ENCODE peak calls at places on chromosomes 12 and 14, in six cellular contexts. W is fibroblast of lung; D is naive thymus-derived CD4-positive, alpha-beta T cell; C is right cardiac atrium; S is dorsolateral prefrontal cortex; Q is BJ. Z is an unnamed sample.
A peak's percentile ranks its signal among the peaks of the same experiment; 100 is the strongest.

GRCh38 chr12:30694971-30695326 is 720 bp downstream of the IPO8 start:
- DNase-seq in D (peak; percentile 13), C (peak; percentile 27), S (peak; percentile 49), Q (no peak), W (peak; percentile 36), Z (no peak)

GRCh38 chr12:5514545-5514944 is 82.6 kb downstream of the NTF3 start:
- DNase-seq in Q (no peak), D (no peak), S (no peak), C (no peak), W (no peak), Z (no peak)

GRCh38 chr14:104982548-104983230 is 2.9 kb upstream of the CLBA1 start:
- DNase-seq in W (no peak), C (no peak), D (no peak), S (no peak), Q (no peak), Z (no peak)

GRCh38 chr12:95790025-95790911 is at the start of gene NTN4:
- DNase-seq in Q (no peak), S (no peak), W (no peak), D (peak; percentile 8), C (peak; percentile 67), Z (no peak)

GRCh38 chr12:9039397-9039977 is 50.1 kb downstream of the KLRG1 start:
- DNase-seq in C (no peak), Q (no peak), W (peak; percentile 59), D (peak; percentile 67), S (no peak), Z (no peak)

GRCh38 chr12:25328082-25328712 is 77.5 kb upstream of the KRAS start:
- DNase-seq in Q (no peak), W (peak; percentile 65), C (no peak), D (no peak), S (no peak), Z (peak; percentile 61)

GRCh38 chr12:113479578-113480335 is 8.1 kb upstream of the LHX5 start:
- DNase-seq in W (peak; percentile 34), Q (no peak), D (peak; percentile 16), C (no peak), S (no peak), Z (peak; percentile 7)

GRCh38 chr14:52862652-52863338 is 71.4 kb upstream of the GNPNAT1 start:
- DNase-seq in S (no peak), W (peak; percentile 88), Q (no peak), C (no peak), D (no peak), Z (no peak)

GRCh38 chr12:4141344-4142270 is 132.0 kb upstream of the CCND2 start:
- DNase-seq in Q (no peak), W (no peak), D (no peak), S (no peak), C (no peak), Z (no peak)

GRCh38 chr12:91180577-91180976 is 2.0 kb downstream of the DCN start:
- DNase-seq in C (no peak), S (no peak), D (no peak), Q (peak; percentile 89), W (peak; percentile 90), Z (no peak)

GRCh38 chr12:131133994-131134393 is 180.3 kb downstream of the ADGRD1 start:
- DNase-seq in S (no peak), Q (no peak), W (no peak), D (no peak), C (no peak), Z (no peak)

GRCh38 chr14:60215127-60215444 is 33.9 kb upstream of the PPM1A start:
- DNase-seq in Q (no peak), C (no peak), S (no peak), D (no peak), W (no peak), Z (no peak)

GRCh38 chr12:58248599-58248998 is 307.2 kb downstream of the ATP23 start:
- DNase-seq in W (no peak), Q (no peak), S (no peak), D (no peak), C (no peak), Z (no peak)

GRCh38 chr12:112606611-112607366 is 184.8 kb upstream of the RPH3A start:
- DNase-seq in C (no peak), S (no peak), D (no peak), Q (no peak), W (no peak), Z (no peak)

GRCh38 chr12:40770781-40771180 is 78.5 kb downstream of the CNTN1 start:
- DNase-seq in D (no peak), Q (no peak), C (no peak), S (no peak), W (no peak), Z (no peak)

GRCh38 chr12:76085159-76085868 is 829 bp upstream of the NAP1L1 start:
- DNase-seq in W (no peak), Q (no peak), S (no peak), C (no peak), D (peak; percentile 31), Z (no peak)

GRCh38 chr12:124622764-124623163 is 55.4 kb upstream of the NCOR2 start:
- DNase-seq in S (no peak), C (no peak), Q (no peak), W (no peak), D (no peak), Z (no peak)
- H3K27me3 ChIP-seq in S (no peaks in the 10 kb centered on the region), C (no peaks in the 10 kb centered on the region), Q (no peaks in the 10 kb centered on the region), W (peaks cover 5% of the 10 kb centered on the region), D (no peaks in the 10 kb centered on the region), Z (peaks cover 4% of the 10 kb centered on the region)

GRCh38 chr12:32273063-32273521 is 126.3 kb upstream of the FGD4 start:
- DNase-seq in Q (no peak), S (no peak), W (peak; percentile 56), C (no peak), D (peak; percentile 21), Z (no peak)
- H3K4me3 ChIP-seq in Q (no peak overlapping the region), S (no peak overlapping the region), W (no peak overlapping the region), C (no peak overlapping the region), D (peak overlapping the region; percentile 3), Z (no peak overlapping the region)

DNA sequence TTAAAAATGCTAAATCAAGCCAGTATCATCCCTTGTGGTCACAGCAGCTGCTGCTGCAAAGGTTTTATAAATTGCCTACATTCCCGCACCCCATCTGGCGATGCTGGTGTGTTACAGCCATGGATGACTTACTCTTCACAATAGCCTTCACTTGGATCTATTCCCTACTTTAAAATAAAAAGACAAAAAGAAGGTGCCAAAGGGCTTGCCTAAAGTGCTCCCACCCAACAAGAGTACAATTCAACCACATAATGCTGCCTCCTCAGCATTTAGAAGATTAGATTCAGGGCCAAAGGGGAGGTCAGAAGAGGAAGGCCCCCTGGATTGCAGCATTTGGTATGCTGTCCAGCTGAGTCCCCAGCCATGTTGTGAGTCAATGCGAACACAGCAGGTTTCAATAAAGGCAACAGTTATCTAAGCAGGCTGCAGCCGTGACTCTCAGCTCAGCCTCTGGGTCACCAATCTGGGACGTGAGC is 176.1 kb downstream of the DAD1 start:
- DNase-seq in W (no peak), D (no peak), C (no peak), Q (no peak), S (no peak), Z (no peak)
- H3K27me3 ChIP-seq in W (peaks cover 2% of the 10 kb centered on the region), D (no peaks in the 10 kb centered on the region), C (no peaks in the 10 kb centered on the region), Q (no peaks in the 10 kb centered on the region), S (no peaks in the 10 kb centered on the region), Z (no peaks in the 10 kb centered on the region)

GRCh38 chr14:21024668-21025373 is at the start of gene NDRG2:
- DNase-seq in S (peak; percentile 72), W (no peak), D (peak; percentile 66), Q (no peak), C (peak; percentile 83), Z (no peak)

GRCh38 chr14:21023817-21024667 is 819 bp downstream of the NDRG2 start:
- DNase-seq in Q (no peak), W (no peak), S (no peak), C (no peak), D (peak; percentile 16), Z (no peak)

GRCh38 chr14:21025374-21026151 is 702 bp upstream of the NDRG2 start:
- DNase-seq in C (peak; percentile 87), W (no peak), S (peak; percentile 87), D (no peak), Q (no peak), Z (no peak)

GRCh38 chr14:21026988-21027315 is 2.1 kb upstream of the NDRG2 start:
- DNase-seq in S (no peak), Q (no peak), W (no peak), C (peak; percentile 61), D (no peak), Z (no peak)

DNA sequence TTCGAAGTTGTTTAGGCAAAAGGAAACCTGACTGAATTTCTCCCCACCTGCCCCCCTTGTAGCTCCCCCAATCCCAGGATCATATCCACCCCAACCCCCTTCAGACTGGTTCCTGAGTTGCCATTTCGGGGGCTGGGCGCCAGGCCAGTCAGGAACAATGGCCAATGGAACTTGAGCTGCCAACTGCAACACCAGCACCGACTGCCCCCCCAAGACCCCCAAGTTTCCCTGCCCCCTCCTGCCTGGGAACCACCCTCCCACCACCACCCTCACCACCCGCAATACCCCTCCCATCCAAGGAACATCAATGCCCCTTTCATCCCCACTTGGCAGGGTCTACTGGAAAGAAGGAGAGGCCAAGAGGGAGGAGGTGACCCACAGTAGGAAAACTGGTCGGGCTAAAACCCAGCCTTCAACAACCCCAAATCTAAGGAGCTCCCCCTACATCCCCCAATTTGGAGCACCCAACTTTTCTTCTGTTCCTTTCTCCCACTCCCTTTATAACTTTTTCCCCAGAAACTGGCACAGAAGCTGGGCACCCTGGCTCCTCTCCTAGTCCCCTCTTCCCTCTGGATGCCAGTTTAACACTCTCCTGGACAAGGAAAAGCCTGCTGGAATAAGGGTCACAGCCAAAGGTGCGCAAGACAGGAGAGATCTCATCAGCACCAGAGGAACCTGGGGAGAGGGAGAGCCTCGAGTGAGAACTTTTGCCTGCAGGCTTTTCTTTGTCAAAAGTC is 1.6 kb upstream of the NDRG2 start:
- DNase-seq in Q (no peak), W (no peak), C (no peak), S (peak; percentile 82), D (no peak), Z (no peak)
- H3K4me3 ChIP-seq in Q (no peak overlapping the region), W (no peak overlapping the region), C (no peak overlapping the region), S (peak overlapping the region; percentile 82), D (no peak overlapping the region), Z (no peak overlapping the region)

GRCh38 chr12:63410197-63410596 is 258.1 kb downstream of the DPY19L2 start:
- DNase-seq in D (no peak), Q (no peak), W (no peak), S (no peak), C (no peak), Z (no peak)
- H3K27me3 ChIP-seq in D (no peaks in the 10 kb centered on the region), Q (no peaks in the 10 kb centered on the region), W (no peaks in the 10 kb centered on the region), S (no peaks in the 10 kb centered on the region), C (no peaks in the 10 kb centered on the region), Z (no peaks in the 10 kb centered on the region)

GRCh38 chr12:57016348-57016747 is at the start of gene TAC3:
- DNase-seq in C (no peak), D (no peak), Q (no peak), W (no peak), S (no peak), Z (no peak)
- H3K4me3 ChIP-seq in C (no peak within 1 kb of the TSS), D (no peak within 1 kb of the TSS), Q (no peak within 1 kb of the TSS), W (no peak within 1 kb of the TSS), S (no peak within 1 kb of the TSS), Z (no peak within 1 kb of the TSS)

GRCh38 chr12:7362734-7363133 is 58.9 kb downstream of the ACSM4 start:
- DNase-seq in W (no peak), D (no peak), S (no peak), C (no peak), Q (no peak), Z (no peak)

DNA sequence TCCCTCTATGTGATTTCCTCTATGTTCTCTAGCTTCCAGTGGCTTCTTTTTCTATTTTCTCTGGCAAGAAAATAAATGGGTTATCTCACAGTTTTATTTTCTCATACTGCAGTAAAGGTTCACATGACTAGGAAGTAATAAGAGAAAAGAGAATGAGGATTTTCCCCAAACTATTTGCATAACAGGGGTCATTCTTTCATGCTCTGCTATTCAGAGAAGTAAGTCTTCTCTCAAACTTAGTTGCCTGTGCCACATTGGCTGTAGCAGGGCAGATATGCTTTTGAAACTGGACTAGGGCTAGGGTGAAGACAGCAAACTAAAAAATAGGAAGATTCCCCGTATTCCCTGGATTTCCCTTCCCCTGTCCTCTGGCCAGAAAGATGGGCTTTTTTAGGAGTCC is 57.4 kb downstream of the ACSM4 start:
- DNase-seq in C (no peak), S (no peak), Q (no peak), W (no peak), D (no peak), Z (no peak)
- H3K27me3 ChIP-seq in C (no peaks in the 10 kb centered on the region), S (no peaks in the 10 kb centered on the region), Q (no peaks in the 10 kb centered on the region), W (no peaks in the 10 kb centered on the region), D (no peaks in the 10 kb centered on the region), Z (no peaks in the 10 kb centered on the region)

Z was measured in kidney epithelial cell.